ENCODE peak calls at places on chromosomes 1 and 21, in eight cellular contexts. V is GDM1; W is fibroblast of lung; T is pancreas; S is Jurkat, Clone E6-1; U is COR-L47; M is EL; N is K562. K is an unnamed sample.

GRCh38 chr21:18666725-18667124 is 263.1 kb upstream of the TMPRSS15 start:
- DNase-seq in T (no peak), W (no peak), V (no peak), S (no peak), N (no peak), U (no peak), M (no peak), K (no peak)

GRCh38 chr1:16236091-16236494 is 890 bp downstream of the CPLANE2 start:
- DNase-seq in W (no peak), S (peak), U (peak), T (no peak), N (peak), M (peak), V (no peak), K (no peak)

GRCh38 chr21:39048064-39048463 is 135.2 kb downstream of the PSMG1 start:
- DNase-seq in M (peak), V (no peak), S (no peak), T (no peak), U (peak), W (peak), N (no peak), K (peak)

GRCh38 chr1:205938682-205939081 is 4.6 kb downstream of the SLC26A9 start:
- DNase-seq in W (no peak), V (no peak), N (no peak), U (no peak), T (no peak), M (no peak), S (no peak), K (no peak)

GRCh38 chr1:188670837-188671236 is 1806.8 kb downstream of the BRINP3 start:
- DNase-seq in W (no peak), M (no peak), V (no peak), U (no peak), S (no peak), N (no peak), T (no peak), K (no peak)

GRCh38 chr1:39214714-39214997 is 10.2 kb downstream of the MACF1 start:
- DNase-seq in S (peak), U (no peak), V (no peak), M (no peak), W (no peak), N (no peak), T (no peak), K (no peak)

GRCh38 chr1:29117381-29117780 is 6.3 kb downstream of the TMEM200B start:
- DNase-seq in M (no peak), T (no peak), N (no peak), S (no peak), W (no peak), V (no peak), U (no peak), K (no peak)

GRCh38 chr1:100073531-100073930 is 59.2 kb downstream of the SASS6 start:
- DNase-seq in S (no peak), V (no peak), N (no peak), M (peak), U (no peak), W (no peak), T (no peak), K (no peak)

GRCh38 chr1:13922440-13922839 is 222.5 kb downstream of the PRDM2 start:
- DNase-seq in W (no peak), S (no peak), N (no peak), M (no peak), U (no peak), V (no peak), T (no peak), K (no peak)

GRCh38 chr1:222071313-222071886 is 329.5 kb upstream of the DUSP10 start:
- DNase-seq in N (no peak), S (no peak), V (no peak), U (no peak), T (no peak), W (peak), M (no peak), K (no peak)

GRCh38 chr1:156639601-156640101 is 2.3 kb upstream of the BCAN start:
- DNase-seq in U (no peak), W (no peak), T (no peak), N (no peak), M (peak), V (no peak), S (no peak), K (no peak)

GRCh38 chr1:191343816-191344215 is 814.4 kb upstream of the RGS18 start:
- DNase-seq in M (peak), T (no peak), U (no peak), W (peak), V (no peak), N (no peak), S (no peak), K (no peak)

GRCh38 chr21:45264146-45264918 is 23.4 kb downstream of the POFUT2 start:
- DNase-seq in T (no peak), V (no peak), N (no peak), W (no peak), M (no peak), S (no peak), U (no peak), K (no peak)

GRCh38 chr1:61807606-61808005 is 65.3 kb downstream of the PATJ start:
- DNase-seq in U (no peak), N (no peak), V (no peak), W (no peak), S (no peak), M (no peak), T (no peak), K (no peak)

GRCh38 chr1:106768501-106768900 is 288.0 kb upstream of the PRMT6 start:
- DNase-seq in V (no peak), N (no peak), U (no peak), T (no peak), W (peak), S (no peak), M (no peak), K (no peak)

GRCh38 chr1:66944330-66945274 is 19.8 kb downstream of the MIER1 start:
- DNase-seq in N (no peak), W (peak), S (no peak), T (no peak), U (no peak), V (no peak), M (peak), K (no peak)

GRCh38 chr1:196373798-196374197 is 234.4 kb downstream of the KCNT2 start:
- DNase-seq in W (no peak), N (no peak), T (no peak), U (no peak), M (no peak), S (no peak), V (no peak), K (no peak)

GRCh38 chr21:45836268-45836655 is 145.3 kb upstream of the COL6A1 start:
- DNase-seq in W (peak), M (no peak), U (no peak), S (no peak), N (no peak), T (no peak), V (no peak), K (no peak)

GRCh38 chr1:64488862-64489261 is 18.9 kb downstream of the CACHD1 start:
- DNase-seq in M (no peak), W (no peak), U (no peak), V (no peak), N (no peak), S (no peak), T (no peak), K (no peak)

GRCh38 chr1:22808186-22808845 is 97.7 kb downstream of the EPHB2 start:
- DNase-seq in M (peak), S (no peak), V (no peak), N (no peak), T (no peak), W (no peak), U (no peak), K (no peak)

GRCh38 chr1:204146965-204147364 is 4.9 kb downstream of the ETNK2 start:
- DNase-seq in T (no peak), N (no peak), S (no peak), U (no peak), M (no peak), W (no peak), V (no peak), K (no peak)

GRCh38 chr1:85494957-85495266 is 30.0 kb upstream of the DDAH1 start:
- DNase-seq in T (no peak), S (no peak), N (no peak), W (peak), U (no peak), M (peak), V (no peak), K (no peak)

GRCh38 chr1:229086091-229086490 is 184.8 kb upstream of the RAB4A start:
- DNase-seq in S (no peak), N (no peak), V (no peak), W (no peak), U (no peak), M (peak), T (no peak), K (no peak)

GRCh38 chr1:62356257-62356835 is 37.1 kb upstream of the KANK4 start:
- DNase-seq in S (no peak), N (no peak), M (peak), U (no peak), V (peak), W (peak), T (no peak), K (no peak)

GRCh38 chr1:206753141-206753540 is 17.4 kb upstream of the IL19 start:
- DNase-seq in M (peak), S (no peak), W (no peak), T (no peak), U (no peak), V (no peak), N (no peak), K (no peak)

GRCh38 chr1:185152187-185152767 is 4.5 kb downstream of the TRMT1L start:
- DNase-seq in S (no peak), N (no peak), T (no peak), U (no peak), M (peak), V (no peak), W (peak), K (no peak)

GRCh38 chr1:231369282-231369681 is 31.2 kb downstream of the SPRTN start:
- DNase-seq in N (no peak), W (no peak), S (no peak), V (no peak), U (no peak), M (no peak), T (no peak), K (no peak)

GRCh38 chr1:37940299-37940947 is 6.4 kb downstream of the INPP5B start:
- DNase-seq in V (no peak), W (no peak), S (no peak), T (no peak), N (no peak), U (peak), M (no peak), K (no peak)

GRCh38 chr1:179706339-179706941 is 36.7 kb upstream of the FAM163A start:
- DNase-seq in N (peak), U (peak), M (peak), T (peak), S (peak), W (peak), V (peak), K (peak)

K was measured in neuronal stem cell.